ENCODE peak calls at places on chromosomes 4 and X, in eight cellular contexts. W, M, T, H, E, J, O and D are unnamed samples. For H3K4me1, the result is how much of the 10 kb centered on the place peaks cover.

GRCh38 chrX:16445166-16445752 is 204.7 kb upstream of the S100G start:
- DNase-seq in W (no peak), M (peak), T (peak), H (no peak), E (peak), J (no peak), O (peak), D (no peak)

GRCh38 chr4:94690851-94691254 is 66.9 kb upstream of the BMPR1B start:
- DNase-seq in W (no peak), M (no peak), T (peak), H (no peak), E (no peak), J (no peak), O (no peak), D (no peak)

GRCh38 chrX:75522565-75523411 is at the start of gene ZDHHC15:
- DNase-seq in W (peak), M (peak), T (no peak), H (peak), E (no peak), J (peak), O (peak), D (peak)

GRCh38 chrX:155313766-155314165 is 20.6 kb downstream of the CLIC2 start:
- DNase-seq in W (no peak), M (no peak), T (peak), H (no peak), E (no peak), J (no peak), O (no peak), D (no peak)

GRCh38 chr4:107823870-107824366 is 814 bp upstream of the SGMS2 start:
- DNase-seq in W (no peak), M (no peak), T (no peak), H (no peak), E (no peak), J (no peak), O (no peak), D (no peak)

GRCh38 chr4:55312491-55313101 is 33.4 kb upstream of the SRD5A3 start:
- DNase-seq in W (no peak), M (peak), T (peak), H (peak), E (peak), J (no peak), O (peak), D (no peak)

GRCh38 chrX:38260231-38260630 is 39.6 kb upstream of the SRPX start:
- DNase-seq in W (no peak), M (peak), T (peak), H (no peak), E (peak), J (no peak), O (peak), D (no peak)

GRCh38 chr4:166499820-166500219 is 626.8 kb downstream of the TLL1 start:
- DNase-seq in W (no peak), M (no peak), T (no peak), H (no peak), E (no peak), J (no peak), O (no peak), D (no peak)

GRCh38 chrX:1093112-1093511 is 119.3 kb downstream of the CRLF2 start:
- DNase-seq in W (no peak), M (no peak), T (no peak), H (no peak), E (no peak), J (no peak), O (no peak), D (no peak)

GRCh38 chrX:20265221-20265725 is 1.4 kb downstream of the RPS6KA3 start:
- DNase-seq in W (peak), M (peak), T (peak), H (peak), E (peak), J (peak), O (peak), D (peak)

GRCh38 chr4:76809594-76810305 is 88.2 kb downstream of the SOWAHB start:
- DNase-seq in W (no peak), M (no peak), T (peak), H (no peak), E (no peak), J (no peak), O (no peak), D (no peak)

GRCh38 chr4:181957088-181957487 is 286.1 kb upstream of the TENM3 start:
- DNase-seq in W (no peak), M (no peak), T (no peak), H (no peak), E (no peak), J (no peak), O (no peak), D (no peak)

GRCh38 chrX:132853040-132853439 is 105.4 kb downstream of the HS6ST2 start:
- DNase-seq in W (no peak), M (no peak), T (no peak), H (no peak), E (no peak), J (no peak), O (no peak), D (no peak)

GRCh38 chr4:186790630-186791029 is 67.0 kb upstream of the FAT1 start:
- DNase-seq in W (no peak), M (no peak), T (no peak), H (no peak), E (no peak), J (no peak), O (no peak), D (no peak)

GRCh38 chrX:84453351-84454246 is 48.7 kb downstream of the HDX start:
- DNase-seq in W (no peak), M (no peak), T (no peak), H (no peak), E (no peak), J (no peak), O (no peak), D (no peak)

GRCh38 chr4:127782025-127782274 is 172 bp upstream of the HSPA4L start:
- DNase-seq in W (peak), M (peak), T (peak), H (peak), E (peak), J (peak), O (peak), D (peak)

GRCh38 chr4:45751877-45752276 is 372.0 kb downstream of the GABRG1 start:
- DNase-seq in W (no peak), M (no peak), T (no peak), H (no peak), E (no peak), J (no peak), O (no peak), D (no peak)

GRCh38 chr4:8547912-8548730 is 32.1 kb upstream of the GPR78 start:
- DNase-seq in W (no peak), M (peak), T (no peak), H (peak), E (no peak), J (peak), O (no peak), D (no peak)

GRCh38 chr4:89110986-89111832 is at the start of gene TIGD2:
- DNase-seq in W (peak), M (peak), T (peak), H (peak), E (peak), J (peak), O (peak), D (peak)

GRCh38 chr4:3342182-3342854 is 49.5 kb downstream of the RGS12 start:
- DNase-seq in W (no peak), M (no peak), T (peak), H (no peak), E (no peak), J (no peak), O (no peak), D (no peak)

GRCh38 chrX:70960728-70961127 is 29.8 kb upstream of the SLC7A3 start:
- DNase-seq in W (no peak), M (no peak), T (peak), H (no peak), E (no peak), J (no peak), O (no peak), D (no peak)

GRCh38 chr4:1239949-1240305 is 9.0 kb downstream of the CTBP1 start:
- DNase-seq in W (no peak), M (peak), T (no peak), H (peak), E (no peak), J (peak), O (no peak), D (no peak)

GRCh38 chr4:66929748-66930147 is 615.6 kb downstream of the CENPC start:
- DNase-seq in W (no peak), M (no peak), T (no peak), H (no peak), E (no peak), J (no peak), O (no peak), D (no peak)

GRCh38 chr4:159142254-159142653 is 39.4 kb downstream of the RAPGEF2 start:
- DNase-seq in W (no peak), M (no peak), T (no peak), H (no peak), E (no peak), J (no peak), O (no peak), D (no peak)
- H3K4me1 ChIP-seq in W (under half), M (under half), T (under half), H (under half), E (under half), J (under half), O (under half), D (under half)

DNA sequence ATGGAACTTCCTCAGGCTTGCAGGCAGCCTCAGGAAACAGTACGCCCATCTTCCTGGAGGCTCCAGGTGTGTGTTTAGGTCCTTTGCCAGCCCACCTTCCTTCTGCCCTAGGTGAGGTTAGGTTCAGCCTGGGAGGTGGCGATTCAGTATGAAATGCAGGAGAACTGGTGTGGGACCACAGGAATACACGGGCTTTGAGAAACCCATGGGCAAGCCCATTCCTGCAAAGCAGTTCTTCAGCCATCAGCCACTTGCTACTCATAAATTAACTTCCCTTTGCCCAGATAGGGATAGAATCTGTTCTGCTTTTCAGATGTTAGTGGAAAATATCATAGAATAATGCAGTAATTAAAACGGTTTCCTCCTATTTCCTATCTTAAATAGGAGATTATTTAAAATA is 32.2 kb downstream of the TBC1D14 start:
- DNase-seq in W (no peak), M (no peak), T (no peak), H (no peak), E (no peak), J (no peak), O (no peak), D (no peak)
- H3K4me3 ChIP-seq in W (no peak), M (no peak), T (no peak), H (no peak), E (no peak), J (no peak), O (no peak), D (no peak)

GRCh38 chr4:100581337-100581736 is 63.5 kb upstream of the EMCN start:
- DNase-seq in W (no peak), M (no peak), T (no peak), H (no peak), E (no peak), J (no peak), O (no peak), D (no peak)
- TF ChIP-seq EP300 in W (no peak), M (no peak), T (no peak), H (no peak), E (no peak), J (no peak), O (no peak), D (no peak)

GRCh38 chr4:169236901-169237626 is 33.7 kb downstream of the SH3RF1 start:
- DNase-seq in W (no peak), M (no peak), T (no peak), H (no peak), E (no peak), J (no peak), O (no peak), D (no peak)

GRCh38 chr4:169231647-169232262 is 39.0 kb downstream of the SH3RF1 start:
- DNase-seq in W (no peak), M (no peak), T (no peak), H (no peak), E (no peak), J (no peak), O (no peak), D (no peak)

GRCh38 chr4:169238445-169238844 is 32.3 kb downstream of the SH3RF1 start:
- DNase-seq in W (no peak), M (no peak), T (no peak), H (no peak), E (no peak), J (no peak), O (no peak), D (no peak)

GRCh38 chr4:169229571-169230028 is 41.2 kb downstream of the SH3RF1 start:
- DNase-seq in W (no peak), M (no peak), T (peak), H (no peak), E (no peak), J (no peak), O (no peak), D (no peak)

GRCh38 chr4:169234137-169234855 is 36.5 kb downstream of the SH3RF1 start:
- DNase-seq in W (no peak), M (no peak), T (no peak), H (no peak), E (no peak), J (no peak), O (no peak), D (no peak)
- H3K4me1 ChIP-seq in W (under half), M (under half), T (under half), H (under half), E (under half), J (under half), O (under half), D (under half)

GRCh38 chr4:102823897-102824296 is 3.5 kb downstream of the UBE2D3 start:
- DNase-seq in W (no peak), M (no peak), T (no peak), H (no peak), E (no peak), J (no peak), O (no peak), D (no peak)
- H3K4me3 ChIP-seq in W (peak), M (peak), T (peak), H (peak), E (peak), J (peak), O (peak), D (peak)

GRCh38 chrX:19156223-19156622 is 34.0 kb upstream of the ADGRG2 start:
- DNase-seq in W (no peak), M (no peak), T (no peak), H (no peak), E (no peak), J (no peak), O (peak), D (no peak)
- TF ChIP-seq EP300 in W (no peak), M (no peak), T (no peak), H (no peak), E (no peak), J (no peak), O (no peak), D (no peak)

DNA sequence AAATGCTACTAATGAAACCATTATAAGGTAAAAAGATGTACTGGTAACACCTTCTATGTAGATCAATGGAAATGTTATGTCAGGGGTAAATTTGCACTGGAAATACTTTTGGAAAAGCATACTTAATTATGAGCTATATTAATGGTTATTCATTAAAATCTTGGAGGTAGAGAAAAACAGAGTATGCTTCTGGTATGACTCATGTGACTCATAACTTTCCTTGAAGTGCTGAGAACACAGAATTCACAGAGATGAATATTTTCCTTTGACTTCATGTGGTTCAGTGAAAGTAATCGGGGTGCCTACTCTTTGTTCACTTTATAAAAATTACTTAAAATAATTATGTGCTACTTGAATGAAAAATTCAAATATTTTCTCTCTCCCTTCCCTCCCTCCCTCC is 254.2 kb downstream of the KCTD8 start:
- DNase-seq in W (no peak), M (no peak), T (no peak), H (no peak), E (no peak), J (no peak), O (no peak), D (no peak)
- H3K4me1 ChIP-seq in W (under half), M (under half), T (under half), H (under half), E (under half), J (under half), O (under half), D (under half)

GRCh38 chr4:87119965-87120364 is 100.5 kb downstream of the KLHL8 start:
- DNase-seq in W (no peak), M (no peak), T (no peak), H (no peak), E (no peak), J (no peak), O (no peak), D (no peak)
- H3K4me3 ChIP-seq in W (no peak), M (no peak), T (no peak), H (peak), E (no peak), J (no peak), O (peak), D (no peak)

GRCh38 chr4:26001413-26001812 is 87.4 kb downstream of the SMIM20 start:
- DNase-seq in W (no peak), M (no peak), T (no peak), H (no peak), E (no peak), J (no peak), O (no peak), D (no peak)
- TF ChIP-seq EP300 in W (no peak), M (no peak), T (no peak), H (no peak), E (no peak), J (no peak), O (no peak), D (no peak)

DNA sequence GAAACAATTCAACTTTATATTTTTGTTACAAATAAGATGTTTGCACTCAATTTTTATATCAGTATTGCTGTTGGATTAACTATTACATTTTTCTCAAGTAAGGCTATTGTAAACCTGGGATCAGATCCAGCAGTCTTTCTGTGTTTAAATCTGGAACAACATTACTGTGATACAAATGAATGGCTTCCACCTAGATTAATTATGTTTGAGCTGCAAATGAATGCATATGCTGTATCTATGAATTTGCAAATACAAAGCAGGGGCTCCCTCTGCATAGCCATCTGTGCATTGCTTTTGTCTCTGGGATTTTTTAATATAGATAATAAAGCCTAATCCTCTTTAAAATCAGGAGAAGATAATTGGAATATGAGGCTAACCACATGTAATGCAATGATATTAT is 69.8 kb upstream of the NEIL3 start:
- DNase-seq in W (no peak), M (peak), T (no peak), H (no peak), E (no peak), J (no peak), O (no peak), D (no peak)
- H3K4me1 ChIP-seq in W (under half), M (under half), T (under half), H (under half), E (under half), J (under half), O (under half), D (under half)